ENCODE peak calls at places on chromosomes 4 and X, in four cellular contexts. Q, P, X and V are unnamed samples.

GRCh38 chr4:86108152-86108551 is 251.7 kb downstream of the MAPK10 start:
- DNase-seq in Q (no peak), P (no peak), X (no peak), V (no peak)

GRCh38 chrX:17826609-17827496 is 34.2 kb downstream of the RAI2 start:
- DNase-seq in Q (no peak), P (peak), X (no peak), V (no peak)

GRCh38 chr4:898869-899555 is 33.1 kb downstream of the GAK start:
- DNase-seq in Q (no peak), P (no peak), X (no peak), V (no peak)

GRCh38 chrX:107823456-107823855 is 2.2 kb upstream of the MID2 start:
- DNase-seq in Q (no peak), P (peak), X (no peak), V (no peak)

GRCh38 chrX:110061138-110061537 is 58.2 kb downstream of the TMEM164 start:
- DNase-seq in Q (no peak), P (peak), X (no peak), V (no peak)

GRCh38 chr4:6730603-6731300 is 14.8 kb downstream of the BLOC1S4 start:
- DNase-seq in Q (peak), P (no peak), X (peak), V (no peak)

GRCh38 chr4:185651137-185651677 is 115.9 kb upstream of the PDLIM3 start:
- DNase-seq in Q (no peak), P (no peak), X (no peak), V (no peak)

GRCh38 chrX:20320461-20321159 is 53.9 kb upstream of the RPS6KA3 start:
- DNase-seq in Q (no peak), P (no peak), X (no peak), V (no peak)

GRCh38 chr4:26995316-26995715 is 134.7 kb downstream of the STIM2 start:
- DNase-seq in Q (no peak), P (no peak), X (no peak), V (no peak)

GRCh38 chr4:15153662-15154061 is 151.4 kb downstream of the CPEB2 start:
- DNase-seq in Q (no peak), P (no peak), X (no peak), V (no peak)

GRCh38 chrX:118219866-118220265 is 103.3 kb upstream of the KLHL13 start:
- DNase-seq in Q (no peak), P (no peak), X (no peak), V (no peak)

GRCh38 chrX:150184487-150184886 is 178.6 kb upstream of the MAMLD1 start:
- DNase-seq in Q (no peak), P (no peak), X (no peak), V (no peak)

GRCh38 chr4:110119880-110120279 is 78.5 kb downstream of the ELOVL6 start:
- DNase-seq in Q (no peak), P (peak), X (no peak), V (no peak)